ENCODE peak calls at places on chromosomes 13 and 19, in ten cellular contexts. One of them, this sample, is unnamed.
A peak's percentile ranks its signal among the peaks of the same experiment; 100 is the strongest.

GRCh38 chr19:5178051-5178450 is 162.6 kb downstream of the PTPRS start:
- DNase-seq in NCI-H2081: no peak
- DNase-seq in neural crest cell: no peak
- DNase-seq in A673: no peak
- DNase-seq in AG09309: no peak
- DNase-seq in naive B cell: no peak
- DNase-seq in A549: no peak
- DNase-seq in thoracic aorta: no peak
- DNase-seq in stimulated activated CD8-positive, alpha-beta memory T cell treated with anti-CD3 and anti-CD28 coated beads, Interleukin-12 subunit alpha, Interleukin-12 subunit beta, amount 100 ng/mL, for 1 hour: no peak
- DNase-seq in IMR-90: no peak
- DNase-seq in this sample: no peak

GRCh38 chr19:48069435-48069834 is 25.6 kb upstream of the CABP5 start:
- DNase-seq in IMR-90: no peak
- DNase-seq in neural crest cell: no peak
- DNase-seq in stimulated activated CD8-positive, alpha-beta memory T cell treated with anti-CD3 and anti-CD28 coated beads, Interleukin-12 subunit alpha, Interleukin-12 subunit beta, amount 100 ng/mL, for 1 hour: no peak
- DNase-seq in A673: no peak
- DNase-seq in naive B cell: no peak
- DNase-seq in thoracic aorta: no peak
- DNase-seq in AG09309: no peak
- DNase-seq in NCI-H2081: no peak
- DNase-seq in A549: no peak
- DNase-seq in this sample: no peak

GRCh38 chr13:100273576-100273975 is 184.7 kb downstream of the PCCA start:
- DNase-seq in AG09309: no peak
- DNase-seq in IMR-90: no peak
- DNase-seq in naive B cell: no peak
- DNase-seq in NCI-H2081: no peak
- DNase-seq in stimulated activated CD8-positive, alpha-beta memory T cell treated with anti-CD3 and anti-CD28 coated beads, Interleukin-12 subunit alpha, Interleukin-12 subunit beta, amount 100 ng/mL, for 1 hour: no peak
- DNase-seq in neural crest cell: no peak
- DNase-seq in A549: no peak
- DNase-seq in thoracic aorta: no peak
- DNase-seq in A673: no peak
- DNase-seq in this sample: no peak

GRCh38 chr19:6297202-6297601 is 17.4 kb upstream of the MLLT1 start:
- DNase-seq in A673: no peak
- DNase-seq in thoracic aorta: no peak
- DNase-seq in stimulated activated CD8-positive, alpha-beta memory T cell treated with anti-CD3 and anti-CD28 coated beads, Interleukin-12 subunit alpha, Interleukin-12 subunit beta, amount 100 ng/mL, for 1 hour: no peak
- DNase-seq in IMR-90: no peak
- DNase-seq in naive B cell: no peak
- DNase-seq in neural crest cell: no peak
- DNase-seq in AG09309: no peak
- DNase-seq in NCI-H2081: no peak
- DNase-seq in A549: no peak
- DNase-seq in this sample: peak; percentile 54

GRCh38 chr13:32829676-32830091 is 186.5 kb upstream of the KL start:
- DNase-seq in IMR-90: peak; percentile 77
- DNase-seq in neural crest cell: no peak
- DNase-seq in A673: no peak
- DNase-seq in naive B cell: no peak
- DNase-seq in AG09309: no peak
- DNase-seq in stimulated activated CD8-positive, alpha-beta memory T cell treated with anti-CD3 and anti-CD28 coated beads, Interleukin-12 subunit alpha, Interleukin-12 subunit beta, amount 100 ng/mL, for 1 hour: no peak
- DNase-seq in thoracic aorta: no peak
- DNase-seq in NCI-H2081: no peak
- DNase-seq in A549: peak; percentile 34
- DNase-seq in this sample: no peak

GRCh38 chr19:40754611-40755247 is 3.7 kb downstream of the SNRPA start:
- DNase-seq in IMR-90: peak; percentile 19
- DNase-seq in thoracic aorta: no peak
- DNase-seq in naive B cell: no peak
- DNase-seq in stimulated activated CD8-positive, alpha-beta memory T cell treated with anti-CD3 and anti-CD28 coated beads, Interleukin-12 subunit alpha, Interleukin-12 subunit beta, amount 100 ng/mL, for 1 hour: no peak
- DNase-seq in A673: no peak
- DNase-seq in neural crest cell: no peak
- DNase-seq in A549: peak; percentile 53
- DNase-seq in NCI-H2081: no peak
- DNase-seq in AG09309: no peak
- DNase-seq in this sample: no peak

GRCh38 chr19:18586311-18586710 is 2.3 kb upstream of the REX1BD start:
- DNase-seq in naive B cell: no peak
- DNase-seq in NCI-H2081: no peak
- DNase-seq in thoracic aorta: no peak
- DNase-seq in neural crest cell: no peak
- DNase-seq in A673: no peak
- DNase-seq in stimulated activated CD8-positive, alpha-beta memory T cell treated with anti-CD3 and anti-CD28 coated beads, Interleukin-12 subunit alpha, Interleukin-12 subunit beta, amount 100 ng/mL, for 1 hour: no peak
- DNase-seq in AG09309: no peak
- DNase-seq in IMR-90: no peak
- DNase-seq in A549: no peak
- DNase-seq in this sample: no peak

GRCh38 chr19:55255618-55256423 is 3.0 kb downstream of the PPP6R1 start:
- DNase-seq in AG09309: no peak
- DNase-seq in A549: peak; percentile 58
- DNase-seq in naive B cell: peak; percentile 39
- DNase-seq in thoracic aorta: no peak
- DNase-seq in neural crest cell: no peak
- DNase-seq in IMR-90: peak; percentile 60
- DNase-seq in A673: no peak
- DNase-seq in stimulated activated CD8-positive, alpha-beta memory T cell treated with anti-CD3 and anti-CD28 coated beads, Interleukin-12 subunit alpha, Interleukin-12 subunit beta, amount 100 ng/mL, for 1 hour: no peak
- DNase-seq in NCI-H2081: no peak
- DNase-seq in this sample: no peak

GRCh38 chr13:41716236-41716635 is 244.7 kb downstream of the VWA8 start:
- DNase-seq in IMR-90: no peak
- DNase-seq in AG09309: no peak
- DNase-seq in thoracic aorta: no peak
- DNase-seq in stimulated activated CD8-positive, alpha-beta memory T cell treated with anti-CD3 and anti-CD28 coated beads, Interleukin-12 subunit alpha, Interleukin-12 subunit beta, amount 100 ng/mL, for 1 hour: no peak
- DNase-seq in NCI-H2081: no peak
- DNase-seq in A549: no peak
- DNase-seq in neural crest cell: no peak
- DNase-seq in A673: no peak
- DNase-seq in naive B cell: no peak
- DNase-seq in this sample: no peak

GRCh38 chr19:39471756-39472536 is 8.7 kb upstream of the TIMM50 start:
- DNase-seq in neural crest cell: no peak
- DNase-seq in NCI-H2081: no peak
- DNase-seq in A673: no peak
- DNase-seq in AG09309: no peak
- DNase-seq in A549: no peak
- DNase-seq in IMR-90: no peak
- DNase-seq in naive B cell: no peak
- DNase-seq in thoracic aorta: no peak
- DNase-seq in stimulated activated CD8-positive, alpha-beta memory T cell treated with anti-CD3 and anti-CD28 coated beads, Interleukin-12 subunit alpha, Interleukin-12 subunit beta, amount 100 ng/mL, for 1 hour: no peak
- DNase-seq in this sample: no peak

GRCh38 chr13:20776751-20777150 is 3.0 kb upstream of the EEF1AKMT1 start:
- DNase-seq in neural crest cell: no peak
- DNase-seq in AG09309: no peak
- DNase-seq in thoracic aorta: no peak
- DNase-seq in stimulated activated CD8-positive, alpha-beta memory T cell treated with anti-CD3 and anti-CD28 coated beads, Interleukin-12 subunit alpha, Interleukin-12 subunit beta, amount 100 ng/mL, for 1 hour: no peak
- DNase-seq in NCI-H2081: no peak
- DNase-seq in A673: no peak
- DNase-seq in IMR-90: no peak
- DNase-seq in A549: no peak
- DNase-seq in naive B cell: no peak
- DNase-seq in this sample: no peak

GRCh38 chr13:39451860-39452301 is 151.1 kb downstream of the LHFPL6 start:
- DNase-seq in A549: no peak
- DNase-seq in NCI-H2081: peak; percentile 46
- DNase-seq in A673: peak; percentile 91
- DNase-seq in stimulated activated CD8-positive, alpha-beta memory T cell treated with anti-CD3 and anti-CD28 coated beads, Interleukin-12 subunit alpha, Interleukin-12 subunit beta, amount 100 ng/mL, for 1 hour: no peak
- DNase-seq in neural crest cell: no peak
- DNase-seq in IMR-90: peak; percentile 30
- DNase-seq in AG09309: no peak
- DNase-seq in thoracic aorta: no peak
- DNase-seq in naive B cell: peak; percentile 74
- DNase-seq in this sample: no peak

GRCh38 chr19:32397736-32398135 is 7.8 kb upstream of the DPY19L3 start:
- DNase-seq in A673: no peak
- DNase-seq in NCI-H2081: no peak
- DNase-seq in neural crest cell: no peak
- DNase-seq in stimulated activated CD8-positive, alpha-beta memory T cell treated with anti-CD3 and anti-CD28 coated beads, Interleukin-12 subunit alpha, Interleukin-12 subunit beta, amount 100 ng/mL, for 1 hour: no peak
- DNase-seq in thoracic aorta: no peak
- DNase-seq in IMR-90: peak; percentile 88
- DNase-seq in A549: peak; percentile 45
- DNase-seq in naive B cell: no peak
- DNase-seq in AG09309: no peak
- DNase-seq in this sample: no peak

GRCh38 chr13:52615817-52616216 is 26.4 kb upstream of the HNRNPA1L2 start:
- DNase-seq in thoracic aorta: no peak
- DNase-seq in naive B cell: no peak
- DNase-seq in NCI-H2081: no peak
- DNase-seq in AG09309: no peak
- DNase-seq in stimulated activated CD8-positive, alpha-beta memory T cell treated with anti-CD3 and anti-CD28 coated beads, Interleukin-12 subunit alpha, Interleukin-12 subunit beta, amount 100 ng/mL, for 1 hour: no peak
- DNase-seq in IMR-90: no peak
- DNase-seq in A673: peak; percentile 16
- DNase-seq in neural crest cell: no peak
- DNase-seq in A549: peak; percentile 23
- DNase-seq in this sample: no peak

GRCh38 chr13:76965759-76966421 is 17.6 kb downstream of the ACOD1 start:
- DNase-seq in IMR-90: peak; percentile 61
- DNase-seq in A549: no peak
- DNase-seq in A673: peak; percentile 54
- DNase-seq in thoracic aorta: no peak
- DNase-seq in NCI-H2081: no peak
- DNase-seq in stimulated activated CD8-positive, alpha-beta memory T cell treated with anti-CD3 and anti-CD28 coated beads, Interleukin-12 subunit alpha, Interleukin-12 subunit beta, amount 100 ng/mL, for 1 hour: no peak
- DNase-seq in AG09309: peak; percentile 44
- DNase-seq in naive B cell: no peak
- DNase-seq in neural crest cell: no peak
- DNase-seq in this sample: no peak

GRCh38 chr19:34145741-34146202 is 26.5 kb upstream of the LSM14A start:
- DNase-seq in A549: peak; percentile 75
- DNase-seq in A673: peak; percentile 72
- DNase-seq in stimulated activated CD8-positive, alpha-beta memory T cell treated with anti-CD3 and anti-CD28 coated beads, Interleukin-12 subunit alpha, Interleukin-12 subunit beta, amount 100 ng/mL, for 1 hour: peak; percentile 38
- DNase-seq in AG09309: peak; percentile 7
- DNase-seq in thoracic aorta: no peak
- DNase-seq in neural crest cell: peak; percentile 48
- DNase-seq in NCI-H2081: peak; percentile 33
- DNase-seq in naive B cell: peak; percentile 38
- DNase-seq in IMR-90: peak; percentile 56
- DNase-seq in this sample: peak; percentile 31

GRCh38 chr13:85812282-85812681 is 13.1 kb upstream of the SLITRK6 start:
- DNase-seq in IMR-90: no peak
- DNase-seq in AG09309: no peak
- DNase-seq in naive B cell: no peak
- DNase-seq in NCI-H2081: no peak
- DNase-seq in neural crest cell: no peak
- DNase-seq in stimulated activated CD8-positive, alpha-beta memory T cell treated with anti-CD3 and anti-CD28 coated beads, Interleukin-12 subunit alpha, Interleukin-12 subunit beta, amount 100 ng/mL, for 1 hour: no peak
- DNase-seq in A673: no peak
- DNase-seq in thoracic aorta: no peak
- DNase-seq in A549: no peak
- DNase-seq in this sample: no peak

GRCh38 chr19:13050274-13050673 is 52.4 kb downstream of the LYL1 start:
- DNase-seq in AG09309: no peak
- DNase-seq in NCI-H2081: no peak
- DNase-seq in A549: no peak
- DNase-seq in thoracic aorta: no peak
- DNase-seq in A673: no peak
- DNase-seq in IMR-90: no peak
- DNase-seq in naive B cell: no peak
- DNase-seq in stimulated activated CD8-positive, alpha-beta memory T cell treated with anti-CD3 and anti-CD28 coated beads, Interleukin-12 subunit alpha, Interleukin-12 subunit beta, amount 100 ng/mL, for 1 hour: no peak
- DNase-seq in neural crest cell: no peak
- DNase-seq in this sample: no peak

GRCh38 chr13:28792992-28793391 is 27.1 kb upstream of the MTUS2 start:
- DNase-seq in thoracic aorta: no peak
- DNase-seq in stimulated activated CD8-positive, alpha-beta memory T cell treated with anti-CD3 and anti-CD28 coated beads, Interleukin-12 subunit alpha, Interleukin-12 subunit beta, amount 100 ng/mL, for 1 hour: no peak
- DNase-seq in A549: no peak
- DNase-seq in neural crest cell: no peak
- DNase-seq in IMR-90: peak; percentile 79
- DNase-seq in naive B cell: no peak
- DNase-seq in A673: no peak
- DNase-seq in NCI-H2081: no peak
- DNase-seq in AG09309: peak; percentile 77
- DNase-seq in this sample: no peak

GRCh38 chr13:113445791-113446487 is 7.3 kb downstream of the ADPRHL1 start:
- DNase-seq in NCI-H2081: no peak
- DNase-seq in A673: no peak
- DNase-seq in AG09309: no peak
- DNase-seq in A549: no peak
- DNase-seq in stimulated activated CD8-positive, alpha-beta memory T cell treated with anti-CD3 and anti-CD28 coated beads, Interleukin-12 subunit alpha, Interleukin-12 subunit beta, amount 100 ng/mL, for 1 hour: no peak
- DNase-seq in neural crest cell: no peak
- DNase-seq in thoracic aorta: no peak
- DNase-seq in naive B cell: peak; percentile 15
- DNase-seq in IMR-90: no peak
- DNase-seq in this sample: no peak

GRCh38 chr13:27372896-27373295 is 51.5 kb upstream of the GTF3A start:
- DNase-seq in thoracic aorta: no peak
- DNase-seq in A673: no peak
- DNase-seq in AG09309: no peak
- DNase-seq in naive B cell: no peak
- DNase-seq in A549: peak; percentile 51
- DNase-seq in stimulated activated CD8-positive, alpha-beta memory T cell treated with anti-CD3 and anti-CD28 coated beads, Interleukin-12 subunit alpha, Interleukin-12 subunit beta, amount 100 ng/mL, for 1 hour: no peak
- DNase-seq in IMR-90: peak; percentile 16
- DNase-seq in neural crest cell: no peak
- DNase-seq in NCI-H2081: peak; percentile 60
- DNase-seq in this sample: peak; percentile 97

GRCh38 chr13:114146173-114146572 is 13.8 kb upstream of the RASA3 start:
- DNase-seq in IMR-90: no peak
- DNase-seq in naive B cell: no peak
- DNase-seq in neural crest cell: no peak
- DNase-seq in A673: no peak
- DNase-seq in stimulated activated CD8-positive, alpha-beta memory T cell treated with anti-CD3 and anti-CD28 coated beads, Interleukin-12 subunit alpha, Interleukin-12 subunit beta, amount 100 ng/mL, for 1 hour: no peak
- DNase-seq in A549: no peak
- DNase-seq in thoracic aorta: no peak
- DNase-seq in AG09309: no peak
- DNase-seq in NCI-H2081: no peak
- DNase-seq in this sample: no peak

GRCh38 chr13:63299995-63300394 is 1884.3 kb upstream of the PCDH20 start:
- DNase-seq in thoracic aorta: no peak
- DNase-seq in stimulated activated CD8-positive, alpha-beta memory T cell treated with anti-CD3 and anti-CD28 coated beads, Interleukin-12 subunit alpha, Interleukin-12 subunit beta, amount 100 ng/mL, for 1 hour: no peak
- DNase-seq in AG09309: no peak
- DNase-seq in IMR-90: peak; percentile 49
- DNase-seq in naive B cell: no peak
- DNase-seq in A549: no peak
- DNase-seq in A673: no peak
- DNase-seq in NCI-H2081: no peak
- DNase-seq in neural crest cell: no peak
- DNase-seq in this sample: no peak

GRCh38 chr13:114135731-114136171 is 3.3 kb upstream of the RASA3 start:
- DNase-seq in A673: no peak
- DNase-seq in stimulated activated CD8-positive, alpha-beta memory T cell treated with anti-CD3 and anti-CD28 coated beads, Interleukin-12 subunit alpha, Interleukin-12 subunit beta, amount 100 ng/mL, for 1 hour: no peak
- DNase-seq in thoracic aorta: no peak
- DNase-seq in NCI-H2081: no peak
- DNase-seq in AG09309: no peak
- DNase-seq in A549: no peak
- DNase-seq in neural crest cell: no peak
- DNase-seq in naive B cell: no peak
- DNase-seq in IMR-90: no peak
- DNase-seq in this sample: no peak

GRCh38 chr19:56149656-56150038 is 8.6 kb downstream of the ZNF444 start:
- DNase-seq in A673: no peak
- DNase-seq in AG09309: no peak
- DNase-seq in naive B cell: no peak
- DNase-seq in stimulated activated CD8-positive, alpha-beta memory T cell treated with anti-CD3 and anti-CD28 coated beads, Interleukin-12 subunit alpha, Interleukin-12 subunit beta, amount 100 ng/mL, for 1 hour: no peak
- DNase-seq in thoracic aorta: no peak
- DNase-seq in NCI-H2081: no peak
- DNase-seq in A549: no peak
- DNase-seq in IMR-90: no peak
- DNase-seq in neural crest cell: no peak
- DNase-seq in this sample: no peak